ENCODE peak calls at places on chromosome 14, in four cellular contexts. Z is HepG2, H is K562, A is H1. C is an unnamed sample.

GRCh38 chr14:88245321-88245720 is 77.7 kb downstream of the KCNK10 start:
- DNase-seq in Z (no peak), H (no peak), A (no peak), C (no peak)

GRCh38 chr14:78254911-78255431 is 84.8 kb downstream of the NRXN3 start:
- DNase-seq in H (no peak), Z (no peak), A (no peak), C (no peak)

GRCh38 chr14:74302160-74302628 is 540 bp downstream of the ABCD4 start:
- DNase-seq in A (no peak), Z (peak), H (peak), C (peak)

GRCh38 chr14:67428501-67429031 is 16.6 kb upstream of the PLEK2 start:
- DNase-seq in Z (peak), A (no peak), H (no peak), C (no peak)

GRCh38 chr14:55433880-55434804 is 6.3 kb downstream of the TBPL2 start:
- DNase-seq in H (no peak), A (no peak), Z (no peak), C (no peak)

GRCh38 chr14:20409226-20409625 is 4.1 kb downstream of the TEP1 start:
- DNase-seq in A (no peak), H (no peak), Z (no peak), C (no peak)

GRCh38 chr14:75259946-75260545 is 18.6 kb upstream of the FOS start:
- DNase-seq in H (no peak), A (no peak), Z (no peak), C (no peak)

GRCh38 chr14:75303415-75303814 is 24.8 kb downstream of the FOS start:
- DNase-seq in H (peak), Z (peak), A (peak), C (no peak)

GRCh38 chr14:77116194-77116817 is 18.2 kb downstream of the CIPC start:
- DNase-seq in Z (no peak), A (no peak), H (no peak), C (no peak)

DNA sequence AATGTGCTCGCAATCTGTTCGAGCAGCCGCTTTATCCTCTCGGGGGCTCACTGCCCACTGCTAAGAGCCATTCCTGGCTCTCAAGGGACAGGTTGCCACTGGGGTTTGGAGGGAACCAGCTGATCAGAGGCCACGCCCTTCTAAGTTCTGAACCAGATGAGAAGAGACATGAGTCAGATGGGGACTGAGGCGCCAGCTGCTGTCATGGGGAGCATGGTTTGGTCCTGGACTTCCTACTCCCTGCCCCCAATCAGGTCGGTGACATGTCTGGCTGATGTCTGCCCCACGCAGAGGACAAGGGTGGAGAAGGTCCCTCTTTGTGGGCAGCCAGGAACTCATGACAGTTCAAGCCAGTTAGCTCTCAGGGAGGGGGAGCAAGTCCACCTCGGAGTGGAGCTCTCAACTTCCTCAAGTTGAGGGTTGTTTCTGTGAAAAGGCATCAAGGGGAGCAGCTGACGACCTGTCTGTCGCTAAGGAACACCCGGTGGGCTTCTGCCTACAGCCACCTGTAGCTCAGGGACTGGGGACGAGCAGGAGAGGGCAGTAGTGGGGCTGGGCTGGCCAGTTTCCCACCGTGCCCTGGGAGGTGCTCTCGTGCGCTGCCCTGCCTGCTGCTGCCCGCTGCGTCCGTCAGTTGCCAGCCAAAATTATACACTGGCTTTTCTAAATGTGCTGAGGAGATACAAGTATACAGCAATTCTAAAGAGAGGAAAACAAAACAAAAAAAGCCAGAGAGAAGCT is 20.4 kb downstream of the PSMC1 start:
- DNase-seq in A (no peak), H (no peak), Z (no peak), C (no peak)
- TF ChIP-seq ATF2 in A (no peak), H (no peak), Z (no peak), C (no peak)

GRCh38 chr14:94127330-94127729 is 2.1 kb downstream of the IFI27L2 start:
- DNase-seq in H (no peak), Z (no peak), A (peak), C (no peak)
- TF ChIP-seq SRF in H (no peak), Z (no peak), A (no peak), C (no peak)

DNA sequence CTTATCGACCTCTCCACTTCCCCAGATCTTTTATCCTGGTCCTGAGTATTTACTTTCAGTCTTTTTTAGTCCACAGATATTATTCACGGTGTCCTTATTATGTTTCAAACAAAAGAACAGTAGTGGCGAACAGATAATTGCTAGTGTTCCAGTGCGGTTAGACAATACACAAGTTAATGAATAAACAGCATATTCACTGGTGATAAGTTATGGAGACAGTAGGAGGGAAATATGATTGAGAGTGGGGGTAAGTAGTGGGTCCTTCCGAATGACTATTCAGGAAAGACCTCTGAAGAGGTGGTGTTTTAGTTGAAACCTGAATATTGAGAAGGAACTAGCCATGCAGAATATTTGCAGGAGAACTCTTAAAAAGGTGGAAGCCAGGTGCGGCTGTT is 716 bp downstream of the TMEM260 start:
- DNase-seq in Z (no peak), A (no peak), H (no peak), C (no peak)
- TF ChIP-seq USF2 in Z (no peak), A (no peak), H (no peak), C (no peak)

GRCh38 chr14:93825235-93825553 is 36.9 kb upstream of the PRIMA1 start:
- DNase-seq in Z (no peak), A (no peak), H (no peak), C (no peak)
- TF ChIP-seq ATF2 in Z (no peak), A (no peak), H (no peak), C (no peak)

DNA sequence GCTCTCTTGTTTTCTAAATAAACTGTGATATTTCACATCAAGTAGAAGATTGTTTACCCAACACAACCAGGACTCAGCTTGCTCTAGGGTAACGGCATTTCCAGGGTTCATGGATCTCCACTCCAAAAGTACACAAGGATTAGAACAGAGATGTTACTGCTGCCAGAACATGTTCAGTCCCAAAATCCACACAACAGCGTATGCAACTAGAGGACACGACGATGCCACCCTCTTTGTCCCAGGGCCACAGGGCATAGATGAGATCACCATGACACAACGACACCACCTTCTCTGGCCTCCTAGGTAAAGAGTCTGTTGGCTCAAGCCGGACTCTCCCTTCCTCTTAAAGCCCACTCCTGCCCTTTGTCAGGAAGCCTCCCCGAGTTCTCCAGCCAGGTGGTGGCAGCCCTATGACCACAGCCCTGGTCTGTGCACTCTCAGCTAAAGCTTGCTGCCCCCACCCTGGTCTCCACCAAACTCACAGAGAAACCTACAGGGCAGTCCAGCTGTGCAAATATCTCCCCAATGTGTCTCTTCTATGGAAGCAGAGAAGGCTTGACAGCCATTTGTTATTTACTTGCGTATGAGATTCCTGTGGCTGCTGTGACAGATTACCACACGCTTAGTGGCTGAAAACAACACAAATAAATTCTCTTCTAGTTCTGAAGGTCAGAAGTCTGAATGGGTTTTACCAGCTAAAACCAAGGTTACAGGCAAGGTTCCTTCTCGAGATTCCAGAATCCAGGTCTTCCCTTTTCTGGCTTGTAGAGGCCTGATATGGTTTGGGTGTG is 10.3 kb downstream of the CLMN start:
- DNase-seq in H (no peak), Z (no peak), A (no peak), C (no peak)
- TF ChIP-seq SRF in H (no peak), Z (no peak), A (no peak), C (no peak)

GRCh38 chr14:59829941-59830734 is 40.4 kb downstream of the RTN1 start:
- DNase-seq in H (no peak), A (no peak), Z (no peak), C (no peak)
- TF ChIP-seq USF2 in H (no peak), A (no peak), Z (no peak), C (no peak)

GRCh38 chr14:87153391-87153790 is 839.6 kb downstream of the GALC start:
- DNase-seq in H (no peak), Z (no peak), A (no peak), C (no peak)

GRCh38 chr14:87152701-87153100 is 840.3 kb downstream of the GALC start:
- DNase-seq in H (no peak), Z (no peak), A (no peak), C (no peak)

GRCh38 chr14:87156878-87157277 is 836.1 kb downstream of the GALC start:
- DNase-seq in A (no peak), Z (no peak), H (no peak), C (no peak)

GRCh38 chr14:87155850-87156491 is 837.0 kb downstream of the GALC start:
- DNase-seq in H (no peak), Z (no peak), A (no peak), C (no peak)

GRCh38 chr14:87153901-87154300 is 839.1 kb downstream of the GALC start:
- DNase-seq in Z (no peak), H (no peak), A (no peak), C (no peak)
- TF ChIP-seq ATF2 in Z (no peak), H (no peak), A (no peak), C (no peak)